ENCODE peak calls at places on chromosomes 11 and 22, in ten cellular contexts. One of them, this sample, is unnamed.

GRCh38 chr22:50674606-50675552 is 2.3 kb downstream of the SHANK3 start:
- DNase-seq in iris pigment epithelial cell: no peak
- DNase-seq in right lobe of liver: no peak
- DNase-seq in pancreas: peak
- DNase-seq in activated T-cell treated with anti-CD3 and anti-CD28 coated beads for 1 hour: no peak
- DNase-seq in IMR-90: no peak
- DNase-seq in T-helper 2 cell: peak
- DNase-seq in HS-5: no peak
- DNase-seq in aorta: no peak
- DNase-seq in activated naive CD4-positive, alpha-beta T cell: no peak
- DNase-seq in this sample: peak

GRCh38 chr11:9386086-9386485 is 1.6 kb downstream of the IPO7 start:
- DNase-seq in iris pigment epithelial cell: no peak
- DNase-seq in right lobe of liver: no peak
- DNase-seq in pancreas: no peak
- DNase-seq in activated T-cell treated with anti-CD3 and anti-CD28 coated beads for 1 hour: no peak
- DNase-seq in IMR-90: no peak
- DNase-seq in T-helper 2 cell: no peak
- DNase-seq in HS-5: no peak
- DNase-seq in aorta: no peak
- DNase-seq in activated naive CD4-positive, alpha-beta T cell: no peak
- DNase-seq in this sample: no peak

GRCh38 chr11:2700415-2701211 is 819 bp upstream of the KCNQ1OT1 start:
- DNase-seq in iris pigment epithelial cell: no peak
- DNase-seq in right lobe of liver: peak
- DNase-seq in pancreas: peak
- DNase-seq in activated T-cell treated with anti-CD3 and anti-CD28 coated beads for 1 hour: peak
- DNase-seq in IMR-90: no peak
- DNase-seq in T-helper 2 cell: peak
- DNase-seq in HS-5: no peak
- DNase-seq in aorta: peak
- DNase-seq in activated naive CD4-positive, alpha-beta T cell: no peak
- DNase-seq in this sample: no peak

GRCh38 chr22:41780714-41781507 is 19.6 kb upstream of the CCDC134 start:
- DNase-seq in iris pigment epithelial cell: peak
- DNase-seq in right lobe of liver: peak
- DNase-seq in pancreas: peak
- DNase-seq in activated T-cell treated with anti-CD3 and anti-CD28 coated beads for 1 hour: peak
- DNase-seq in IMR-90: peak
- DNase-seq in T-helper 2 cell: peak
- DNase-seq in HS-5: no peak
- DNase-seq in aorta: peak
- DNase-seq in activated naive CD4-positive, alpha-beta T cell: peak
- DNase-seq in this sample: no peak

GRCh38 chr11:95338430-95338991 is 107.5 kb upstream of the SESN3 start:
- DNase-seq in iris pigment epithelial cell: peak
- DNase-seq in right lobe of liver: peak
- DNase-seq in pancreas: no peak
- DNase-seq in activated T-cell treated with anti-CD3 and anti-CD28 coated beads for 1 hour: no peak
- DNase-seq in IMR-90: peak
- DNase-seq in T-helper 2 cell: no peak
- DNase-seq in HS-5: no peak
- DNase-seq in aorta: no peak
- DNase-seq in activated naive CD4-positive, alpha-beta T cell: no peak
- DNase-seq in this sample: peak

GRCh38 chr11:57662893-57663292 is 5.0 kb upstream of the ZDHHC5 start:
- DNase-seq in iris pigment epithelial cell: no peak
- DNase-seq in right lobe of liver: no peak
- DNase-seq in pancreas: no peak
- DNase-seq in activated T-cell treated with anti-CD3 and anti-CD28 coated beads for 1 hour: no peak
- DNase-seq in IMR-90: no peak
- DNase-seq in T-helper 2 cell: no peak
- DNase-seq in HS-5: no peak
- DNase-seq in aorta: no peak
- DNase-seq in activated naive CD4-positive, alpha-beta T cell: no peak
- DNase-seq in this sample: no peak

GRCh38 chr22:48889887-48890692 is 937.6 kb downstream of the BRD1 start:
- DNase-seq in iris pigment epithelial cell: no peak
- DNase-seq in right lobe of liver: peak
- DNase-seq in pancreas: no peak
- DNase-seq in activated T-cell treated with anti-CD3 and anti-CD28 coated beads for 1 hour: no peak
- DNase-seq in IMR-90: no peak
- DNase-seq in T-helper 2 cell: no peak
- DNase-seq in HS-5: no peak
- DNase-seq in aorta: peak
- DNase-seq in activated naive CD4-positive, alpha-beta T cell: no peak
- DNase-seq in this sample: no peak

GRCh38 chr11:62540804-62541671 is 5.6 kb downstream of the AHNAK start:
- DNase-seq in iris pigment epithelial cell: no peak
- DNase-seq in right lobe of liver: no peak
- DNase-seq in pancreas: no peak
- DNase-seq in activated T-cell treated with anti-CD3 and anti-CD28 coated beads for 1 hour: no peak
- DNase-seq in IMR-90: peak
- DNase-seq in T-helper 2 cell: peak
- DNase-seq in HS-5: no peak
- DNase-seq in aorta: no peak
- DNase-seq in activated naive CD4-positive, alpha-beta T cell: no peak
- DNase-seq in this sample: no peak